ENCODE peak calls at places on chromosomes 6 and 20, in seven cellular contexts. One of them, this sample, is unnamed.

GRCh38 chr6:13760307-13760706 is 48.7 kb upstream of the RANBP9 start:
- DNase-seq in colonic mucosa: no peak
- DNase-seq in WTC11: no peak
- DNase-seq in PC-3: no peak
- DNase-seq in fibroblast of lung: no peak
- DNase-seq in MM.1S: no peak
- DNase-seq in prostate gland: no peak
- DNase-seq in this sample: no peak

GRCh38 chr6:43144879-43145278 is 26.2 kb upstream of the SRF start:
- DNase-seq in MM.1S: no peak
- DNase-seq in WTC11: no peak
- DNase-seq in PC-3: peak
- DNase-seq in colonic mucosa: no peak
- DNase-seq in fibroblast of lung: no peak
- DNase-seq in prostate gland: no peak
- DNase-seq in this sample: no peak

GRCh38 chr20:54692168-54692887 is 216.9 kb downstream of the DOK5 start:
- DNase-seq in WTC11: no peak
- DNase-seq in prostate gland: no peak
- DNase-seq in colonic mucosa: no peak
- DNase-seq in PC-3: no peak
- DNase-seq in MM.1S: no peak
- DNase-seq in fibroblast of lung: no peak
- DNase-seq in this sample: no peak

GRCh38 chr20:37734228-37734980 is 40.6 kb downstream of the CTNNBL1 start:
- DNase-seq in colonic mucosa: no peak
- DNase-seq in prostate gland: no peak
- DNase-seq in PC-3: no peak
- DNase-seq in WTC11: no peak
- DNase-seq in fibroblast of lung: peak
- DNase-seq in MM.1S: no peak
- DNase-seq in this sample: peak

GRCh38 chr6:129644567-129645015 is 65.4 kb downstream of the ARHGAP18 start:
- DNase-seq in WTC11: no peak
- DNase-seq in MM.1S: no peak
- DNase-seq in colonic mucosa: no peak
- DNase-seq in fibroblast of lung: peak
- DNase-seq in PC-3: no peak
- DNase-seq in prostate gland: no peak
- DNase-seq in this sample: peak

GRCh38 chr6:132768051-132768517 is 10.4 kb upstream of the VNN2 start:
- DNase-seq in colonic mucosa: peak
- DNase-seq in prostate gland: no peak
- DNase-seq in MM.1S: no peak
- DNase-seq in PC-3: peak
- DNase-seq in fibroblast of lung: peak
- DNase-seq in WTC11: peak
- DNase-seq in this sample: no peak

GRCh38 chr6:165805067-165805525 is 142.1 kb upstream of the PDE10A start:
- DNase-seq in WTC11: peak
- DNase-seq in PC-3: no peak
- DNase-seq in MM.1S: no peak
- DNase-seq in prostate gland: no peak
- DNase-seq in colonic mucosa: no peak
- DNase-seq in fibroblast of lung: no peak
- DNase-seq in this sample: no peak

GRCh38 chr6:149127212-149127611 is 190.3 kb upstream of the TAB2 start:
- DNase-seq in fibroblast of lung: peak
- DNase-seq in prostate gland: no peak
- DNase-seq in MM.1S: no peak
- DNase-seq in WTC11: no peak
- DNase-seq in colonic mucosa: no peak
- DNase-seq in PC-3: peak
- DNase-seq in this sample: no peak

GRCh38 chr20:16236589-16237241 is 336.5 kb downstream of the KIF16B start:
- DNase-seq in fibroblast of lung: no peak
- DNase-seq in PC-3: no peak
- DNase-seq in colonic mucosa: no peak
- DNase-seq in WTC11: no peak
- DNase-seq in prostate gland: no peak
- DNase-seq in MM.1S: no peak
- DNase-seq in this sample: no peak

GRCh38 chr6:138307816-138308727 is 69.6 kb upstream of the SMIM28 start:
- DNase-seq in colonic mucosa: peak
- DNase-seq in MM.1S: no peak
- DNase-seq in PC-3: no peak
- DNase-seq in WTC11: no peak
- DNase-seq in fibroblast of lung: no peak
- DNase-seq in prostate gland: peak
- DNase-seq in this sample: peak

GRCh38 chr6:74467533-74468215 is 738.2 kb downstream of the COL12A1 start:
- DNase-seq in prostate gland: no peak
- DNase-seq in fibroblast of lung: peak
- DNase-seq in WTC11: no peak
- DNase-seq in MM.1S: no peak
- DNase-seq in PC-3: no peak
- DNase-seq in colonic mucosa: no peak
- DNase-seq in this sample: no peak

GRCh38 chr6:117167520-117168271 is 97.7 kb upstream of the VGLL2 start:
- DNase-seq in colonic mucosa: no peak
- DNase-seq in prostate gland: peak
- DNase-seq in MM.1S: no peak
- DNase-seq in fibroblast of lung: no peak
- DNase-seq in PC-3: peak
- DNase-seq in WTC11: peak
- DNase-seq in this sample: no peak

GRCh38 chr6:134550604-134551003 is 232.7 kb upstream of the SGK1 start:
- DNase-seq in colonic mucosa: no peak
- DNase-seq in prostate gland: no peak
- DNase-seq in fibroblast of lung: peak
- DNase-seq in WTC11: no peak
- DNase-seq in PC-3: no peak
- DNase-seq in MM.1S: no peak
- DNase-seq in this sample: no peak

GRCh38 chr20:33793011-33793931 is 17.9 kb upstream of the CHMP4B start:
- DNase-seq in prostate gland: peak
- DNase-seq in PC-3: peak
- DNase-seq in fibroblast of lung: no peak
- DNase-seq in MM.1S: no peak
- DNase-seq in WTC11: no peak
- DNase-seq in colonic mucosa: no peak
- DNase-seq in this sample: peak

GRCh38 chr6:122995930-122996796 is at the start of gene CLVS2:
- DNase-seq in colonic mucosa: no peak
- DNase-seq in prostate gland: peak
- DNase-seq in fibroblast of lung: peak
- DNase-seq in WTC11: peak
- DNase-seq in MM.1S: no peak
- DNase-seq in PC-3: no peak
- DNase-seq in this sample: no peak

GRCh38 chr6:91538622-91539021 is 951.8 kb upstream of the MAP3K7 start:
- DNase-seq in WTC11: no peak
- DNase-seq in MM.1S: no peak
- DNase-seq in PC-3: no peak
- DNase-seq in fibroblast of lung: no peak
- DNase-seq in colonic mucosa: no peak
- DNase-seq in prostate gland: no peak
- DNase-seq in this sample: no peak

GRCh38 chr6:147322299-147323162 is 118.3 kb downstream of the STXBP5 start:
- DNase-seq in fibroblast of lung: peak
- DNase-seq in prostate gland: no peak
- DNase-seq in colonic mucosa: no peak
- DNase-seq in MM.1S: no peak
- DNase-seq in WTC11: no peak
- DNase-seq in PC-3: no peak
- DNase-seq in this sample: peak

GRCh38 chr6:17470209-17470952 is 77.0 kb downstream of the CAP2 start:
- DNase-seq in PC-3: no peak
- DNase-seq in prostate gland: no peak
- DNase-seq in colonic mucosa: no peak
- DNase-seq in WTC11: no peak
- DNase-seq in MM.1S: no peak
- DNase-seq in fibroblast of lung: peak
- DNase-seq in this sample: no peak

GRCh38 chr20:1888796-1889463 is 6.3 kb upstream of the SIRPA start:
- DNase-seq in PC-3: no peak
- DNase-seq in WTC11: no peak
- DNase-seq in prostate gland: no peak
- DNase-seq in MM.1S: no peak
- DNase-seq in fibroblast of lung: peak
- DNase-seq in colonic mucosa: no peak
- DNase-seq in this sample: no peak

GRCh38 chr6:79601020-79601609 is 30.0 kb upstream of the SH3BGRL2 start:
- DNase-seq in PC-3: peak
- DNase-seq in MM.1S: no peak
- DNase-seq in fibroblast of lung: peak
- DNase-seq in colonic mucosa: no peak
- DNase-seq in prostate gland: peak
- DNase-seq in WTC11: no peak
- DNase-seq in this sample: peak

GRCh38 chr6:11328613-11329247 is 96.3 kb upstream of the NEDD9 start:
- DNase-seq in MM.1S: no peak
- DNase-seq in WTC11: no peak
- DNase-seq in PC-3: no peak
- DNase-seq in fibroblast of lung: peak
- DNase-seq in colonic mucosa: no peak
- DNase-seq in prostate gland: no peak
- DNase-seq in this sample: peak

GRCh38 chr6:18261877-18262276 is 2.5 kb downstream of the DEK start:
- DNase-seq in colonic mucosa: no peak
- DNase-seq in fibroblast of lung: no peak
- DNase-seq in prostate gland: no peak
- DNase-seq in PC-3: no peak
- DNase-seq in MM.1S: no peak
- DNase-seq in WTC11: no peak
- DNase-seq in this sample: no peak

GRCh38 chr20:60691966-60692615 is 560.0 kb upstream of the CDH4 start:
- DNase-seq in prostate gland: no peak
- DNase-seq in PC-3: no peak
- DNase-seq in WTC11: no peak
- DNase-seq in fibroblast of lung: no peak
- DNase-seq in MM.1S: no peak
- DNase-seq in colonic mucosa: no peak
- DNase-seq in this sample: no peak

GRCh38 chr20:1415667-1416468 is 23.0 kb upstream of the FKBP1A start:
- DNase-seq in prostate gland: no peak
- DNase-seq in colonic mucosa: no peak
- DNase-seq in MM.1S: no peak
- DNase-seq in WTC11: no peak
- DNase-seq in PC-3: peak
- DNase-seq in fibroblast of lung: peak
- DNase-seq in this sample: no peak

GRCh38 chr20:20079102-20079784 is 26.9 kb downstream of the CFAP61 start:
- DNase-seq in colonic mucosa: no peak
- DNase-seq in WTC11: no peak
- DNase-seq in prostate gland: no peak
- DNase-seq in fibroblast of lung: no peak
- DNase-seq in PC-3: peak
- DNase-seq in MM.1S: no peak
- DNase-seq in this sample: no peak

GRCh38 chr6:169905041-169905807 is 153.8 kb downstream of the ERMARD start:
- DNase-seq in colonic mucosa: peak
- DNase-seq in WTC11: no peak
- DNase-seq in MM.1S: no peak
- DNase-seq in PC-3: peak
- DNase-seq in prostate gland: no peak
- DNase-seq in fibroblast of lung: peak
- DNase-seq in this sample: no peak

DNA sequence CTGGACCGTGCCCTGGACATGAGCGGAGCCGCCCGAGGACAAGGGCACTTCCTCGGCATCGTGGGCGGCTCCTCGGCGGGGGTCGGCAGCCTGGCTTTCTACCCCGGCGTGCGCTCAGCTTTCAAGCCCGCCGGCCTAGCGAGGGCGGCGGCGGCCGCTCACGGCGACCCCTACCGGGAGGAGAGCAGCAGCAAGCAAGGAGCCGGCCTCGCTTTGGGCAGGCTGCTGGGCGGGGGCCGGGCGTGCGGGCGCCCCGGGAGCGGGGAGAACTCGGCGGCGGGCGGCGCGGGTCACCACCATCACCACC is 6.7 kb downstream of the PRDM13 start:
- DNase-seq in PC-3: no peak
- DNase-seq in colonic mucosa: peak
- DNase-seq in WTC11: peak
- DNase-seq in fibroblast of lung: peak
- DNase-seq in MM.1S: peak
- DNase-seq in prostate gland: no peak
- DNase-seq in this sample: no peak
- TF ChIP-seq CTCF in PC-3: no peak
- TF ChIP-seq CTCF in colonic mucosa: peak
- TF ChIP-seq CTCF in WTC11: no peak
- TF ChIP-seq CTCF in fibroblast of lung: peak
- TF ChIP-seq CTCF in MM.1S: peak
- TF ChIP-seq CTCF in prostate gland: peak
- TF ChIP-seq CTCF in this sample: peak

GRCh38 chr20:14142171-14142570 is 146.9 kb downstream of the MACROD2 start:
- DNase-seq in prostate gland: peak
- DNase-seq in WTC11: peak
- DNase-seq in PC-3: peak
- DNase-seq in fibroblast of lung: peak
- DNase-seq in MM.1S: peak
- DNase-seq in colonic mucosa: peak
- DNase-seq in this sample: no peak
- TF ChIP-seq CTCF in prostate gland: peak
- TF ChIP-seq CTCF in WTC11: peak
- TF ChIP-seq CTCF in PC-3: peak
- TF ChIP-seq CTCF in fibroblast of lung: peak
- TF ChIP-seq CTCF in MM.1S: peak
- TF ChIP-seq CTCF in colonic mucosa: peak
- TF ChIP-seq CTCF in this sample: no peak

GRCh38 chr6:69729870-69730449 is 66.8 kb downstream of the LMBRD1 start:
- DNase-seq in prostate gland: no peak
- DNase-seq in PC-3: peak
- DNase-seq in WTC11: no peak
- DNase-seq in MM.1S: peak
- DNase-seq in colonic mucosa: no peak
- DNase-seq in fibroblast of lung: peak
- DNase-seq in this sample: peak
- TF ChIP-seq CTCF in prostate gland: no peak
- TF ChIP-seq CTCF in PC-3: peak
- TF ChIP-seq CTCF in WTC11: no peak
- TF ChIP-seq CTCF in MM.1S: peak
- TF ChIP-seq CTCF in colonic mucosa: peak
- TF ChIP-seq CTCF in fibroblast of lung: no peak
- TF ChIP-seq CTCF in this sample: peak

GRCh38 chr6:34235605-34236422 is 859 bp upstream of the HMGA1 start:
- DNase-seq in PC-3: peak
- DNase-seq in prostate gland: peak
- DNase-seq in MM.1S: no peak
- DNase-seq in fibroblast of lung: peak
- DNase-seq in colonic mucosa: peak
- DNase-seq in WTC11: peak
- DNase-seq in this sample: no peak
- TF ChIP-seq CTCF in PC-3: no peak
- TF ChIP-seq CTCF in prostate gland: no peak
- TF ChIP-seq CTCF in MM.1S: no peak
- TF ChIP-seq CTCF in fibroblast of lung: no peak
- TF ChIP-seq CTCF in colonic mucosa: no peak
- TF ChIP-seq CTCF in WTC11: no peak
- TF ChIP-seq CTCF in this sample: no peak

GRCh38 chr6:53794073-53794719 is 609 bp upstream of the LRRC1 start:
- DNase-seq in prostate gland: peak
- DNase-seq in PC-3: peak
- DNase-seq in WTC11: peak
- DNase-seq in colonic mucosa: peak
- DNase-seq in MM.1S: peak
- DNase-seq in fibroblast of lung: peak
- DNase-seq in this sample: peak
- TF ChIP-seq CTCF in prostate gland: peak
- TF ChIP-seq CTCF in PC-3: peak
- TF ChIP-seq CTCF in WTC11: no peak
- TF ChIP-seq CTCF in colonic mucosa: peak
- TF ChIP-seq CTCF in MM.1S: peak
- TF ChIP-seq CTCF in fibroblast of lung: peak
- TF ChIP-seq CTCF in this sample: peak

This sample was measured in AG09309.